ENCODE peak calls at places on chromosomes 2 and 18, in four cellular contexts. W, K, O and X are unnamed samples.
A peak's percentile ranks its signal among the peaks of the same experiment; 100 is the strongest.

GRCh38 chr2:96993367-96993766 is 7.0 kb upstream of the FAM178B start:
- DNase-seq in O (no peak), W (no peak), K (no peak), X (no peak)

GRCh38 chr2:222052934-222053367 is 245.8 kb downstream of the PAX3 start:
- DNase-seq in K (no peak), O (no peak), W (no peak), X (no peak)

GRCh38 chr2:177604291-177605065 is 211.9 kb downstream of the AGPS start:
- DNase-seq in O (no peak), W (no peak), K (peak; percentile 34), X (no peak)

GRCh38 chr2:1136807-1137663 is 186.4 kb downstream of the SNTG2 start:
- DNase-seq in W (no peak), K (no peak), O (no peak), X (no peak)

GRCh38 chr2:71798266-71799012 is 345.1 kb downstream of the DYSF start:
- DNase-seq in K (peak; percentile 50), W (no peak), O (peak; percentile 38), X (no peak)

GRCh38 chr18:58396144-58396543 is 232.7 kb downstream of the ALPK2 start:
- DNase-seq in O (no peak), K (no peak), W (no peak), X (no peak)

GRCh38 chr18:46301081-46301480 is 196.9 kb downstream of the HAUS1 start:
- DNase-seq in W (no peak), O (no peak), K (no peak), X (no peak)

GRCh38 chr18:331231-331771 is 63.5 kb upstream of the THOC1 start:
- DNase-seq in W (no peak), O (no peak), K (no peak), X (no peak)

GRCh38 chr18:49561377-49562193 is at the start of gene LIPG:
- DNase-seq in K (peak; percentile 67), O (no peak), W (no peak), X (no peak)

GRCh38 chr18:10127721-10128120 is 213.9 kb downstream of the VAPA start:
- DNase-seq in W (no peak), K (no peak), O (no peak), X (no peak)

GRCh38 chr2:43950383-43951008 is 45.3 kb downstream of the LRPPRC start:
- DNase-seq in W (no peak), K (peak; percentile 7), O (no peak), X (no peak)

GRCh38 chr2:9752441-9753275 is 90.6 kb upstream of the TAF1B start:
- DNase-seq in O (no peak), W (peak; percentile 75), K (peak; percentile 61), X (no peak)

GRCh38 chr2:33086400-33087015 is 139.8 kb downstream of the LTBP1 start:
- DNase-seq in W (no peak), O (no peak), K (no peak), X (no peak)

GRCh38 chr2:64157792-64158191 is 13.6 kb upstream of the PELI1 start:
- DNase-seq in K (no peak), W (no peak), O (no peak), X (no peak)